ENCODE peak calls at places on chromosomes 13 and 19, in four cellular contexts. L, B, Z and H are unnamed samples.

GRCh38 chr19:56101095-56101494 is 20.0 kb downstream of the ZNF787 start:
- DNase-seq in B (no peak), Z (no peak), L (no peak), H (no peak)

GRCh38 chr13:71774863-71775262 is 92.1 kb downstream of the DACH1 start:
- DNase-seq in Z (no peak), L (no peak), B (no peak), H (no peak)

GRCh38 chr13:30998548-30999140 is 66.2 kb downstream of the TEX26 start:
- DNase-seq in Z (peak), L (no peak), B (no peak), H (peak)

GRCh38 chr19:47511681-47512080 is 3.2 kb downstream of the NAPA start:
- DNase-seq in L (peak), Z (no peak), B (no peak), H (no peak)

GRCh38 chr19:45780146-45780447 is 2.2 kb downstream of the DMPK start:
- DNase-seq in L (no peak), Z (no peak), B (no peak), H (no peak)

GRCh38 chr13:94128430-94128829 is 351.1 kb downstream of the DCT start:
- DNase-seq in L (no peak), Z (no peak), B (peak), H (peak)

GRCh38 chr19:42450314-42450934 is 7.7 kb upstream of the CXCL17 start:
- DNase-seq in Z (peak), L (peak), B (peak), H (peak)

GRCh38 chr13:98443329-98443728 is 133.6 kb downstream of the STK24 start:
- DNase-seq in Z (peak), L (no peak), B (no peak), H (no peak)

DNA sequence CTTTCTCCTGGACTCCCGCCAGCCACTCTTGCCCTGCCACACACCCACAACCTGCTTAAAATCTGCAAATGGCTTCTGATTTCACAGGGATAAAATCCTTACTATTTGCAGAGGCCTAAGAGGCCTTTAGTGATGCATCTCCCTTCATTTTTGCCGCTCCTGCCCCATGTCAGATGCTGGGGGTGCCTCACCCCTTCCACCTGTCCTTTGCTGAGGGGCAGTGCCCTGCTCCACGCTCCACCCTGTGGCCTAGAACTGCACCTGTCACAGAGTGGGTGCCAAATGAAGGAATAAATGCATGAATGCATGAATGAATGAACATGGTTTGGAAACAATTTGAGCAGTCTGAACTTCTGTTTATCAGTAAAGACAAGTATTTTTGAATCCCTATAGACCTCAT is 34.1 kb upstream of the UQCRFS1 start:
- DNase-seq in B (no peak), L (no peak), Z (no peak), H (no peak)
- H3K4me3 ChIP-seq in B (no peak), L (no peak), Z (no peak), H (no peak)

GRCh38 chr19:32489971-32490370 is 84.4 kb downstream of the DPY19L3 start:
- DNase-seq in Z (no peak), L (no peak), B (no peak), H (no peak)
- TF ChIP-seq CTCF in Z (no peak), L (no peak), B (no peak), H (no peak)

DNA sequence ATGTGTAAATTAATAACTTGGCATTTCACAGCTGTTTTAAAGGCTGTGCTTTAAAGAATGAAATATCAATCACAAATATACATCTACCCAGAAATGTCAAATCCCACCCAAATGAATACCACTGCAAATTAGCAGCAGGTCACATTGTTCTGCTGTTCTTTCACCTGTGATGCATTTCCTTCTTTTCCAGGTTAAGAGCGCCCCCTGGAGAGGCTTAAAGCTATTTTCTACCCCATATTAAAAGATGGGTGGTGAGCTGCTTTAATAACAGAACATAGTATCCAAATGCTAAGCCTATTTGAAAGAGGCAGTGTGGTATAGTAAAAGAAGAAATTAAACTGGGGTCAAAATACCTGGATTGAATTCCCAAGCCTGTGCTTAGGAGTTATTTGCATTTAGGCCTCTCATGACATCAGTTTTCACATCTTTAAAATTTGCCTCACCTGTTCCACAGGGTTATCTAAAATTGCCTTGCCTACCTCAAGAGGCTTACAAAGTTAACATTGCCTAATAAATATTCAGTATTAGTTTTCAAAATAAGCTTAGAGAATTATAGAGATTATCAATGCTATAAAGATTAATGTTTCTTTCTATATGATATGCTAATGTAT is 396.9 kb upstream of the SLITRK5 start:
- DNase-seq in L (no peak), Z (no peak), B (no peak), H (no peak)
- H3K27ac ChIP-seq in L (no peak), Z (no peak), B (no peak), H (no peak)

GRCh38 chr13:40148103-40148502 is 492.6 kb downstream of the COG6 start:
- DNase-seq in B (no peak), L (no peak), Z (no peak), H (no peak)
- H3K4me3 ChIP-seq in B (no peak), L (no peak), Z (no peak), H (no peak)

GRCh38 chr13:78317030-78317429 is 286.3 kb downstream of the POU4F1 start:
- DNase-seq in B (no peak), Z (no peak), L (no peak), H (no peak)
- TF ChIP-seq CTCF in B (no peak), Z (no peak), L (peak), H (peak)

GRCh38 chr13:51726446-51727185 is 77.3 kb downstream of the DHRS12 start:
- DNase-seq in L (no peak), Z (peak), B (no peak), H (no peak)
- H3K27ac ChIP-seq in L (no peak), Z (no peak), B (no peak), H (no peak)

GRCh38 chr19:2856457-2857055 is 10.6 kb upstream of the ZNF556 start:
- DNase-seq in B (no peak), Z (no peak), L (no peak), H (no peak)

GRCh38 chr19:2850256-2850925 is 9.1 kb downstream of the ZNF555 start:
- DNase-seq in B (no peak), L (no peak), Z (no peak), H (no peak)

GRCh38 chr19:2853015-2853606 is 11.8 kb downstream of the ZNF555 start:
- DNase-seq in Z (no peak), L (no peak), B (no peak), H (no peak)

GRCh38 chr19:2854849-2855248 is 12.3 kb upstream of the ZNF556 start:
- DNase-seq in Z (no peak), L (no peak), B (no peak), H (no peak)

GRCh38 chr19:2852598-2852997 is 11.3 kb downstream of the ZNF555 start:
- DNase-seq in Z (no peak), B (no peak), L (no peak), H (no peak)
- H3K4me3 ChIP-seq in Z (no peak), B (no peak), L (no peak), H (no peak)

DNA sequence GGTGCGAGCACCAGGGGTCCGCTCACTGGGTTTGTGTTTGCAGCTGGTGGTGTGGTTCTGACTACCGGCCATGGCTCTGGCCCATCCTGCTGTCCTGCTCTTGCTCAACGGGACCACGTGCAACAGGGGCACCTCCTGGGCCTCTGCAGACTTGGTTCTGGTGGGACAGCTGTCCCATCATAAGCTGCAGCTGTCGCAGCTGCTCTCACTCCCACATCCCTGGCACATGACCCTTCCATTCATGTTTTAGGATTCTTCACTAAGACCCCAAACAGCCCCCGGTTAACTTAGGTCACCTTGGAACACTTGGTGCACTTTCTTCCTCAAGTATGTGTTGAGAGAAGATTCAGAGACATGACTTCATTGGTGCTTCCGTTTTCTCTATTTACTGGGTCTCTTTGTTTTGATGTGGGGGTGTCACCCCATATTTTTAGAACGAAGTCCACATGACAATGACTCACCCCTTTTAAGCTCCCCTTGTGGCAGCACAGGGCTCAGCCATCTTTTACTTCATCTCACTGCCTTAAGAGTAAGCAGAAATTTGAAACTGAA is 68.4 kb upstream of the ARHGEF7 start:
- DNase-seq in Z (no peak), B (no peak), L (no peak), H (no peak)
- TF ChIP-seq CTCF in Z (no peak), B (peak), L (peak), H (no peak)

GRCh38 chr13:57825066-57825465 is 193.5 kb downstream of the PCDH17 start:
- DNase-seq in Z (no peak), L (no peak), B (no peak), H (no peak)

GRCh38 chr13:57820924-57821323 is 189.4 kb downstream of the PCDH17 start:
- DNase-seq in Z (no peak), L (no peak), B (no peak), H (no peak)

GRCh38 chr13:57829496-57829895 is 198.0 kb downstream of the PCDH17 start:
- DNase-seq in B (no peak), Z (no peak), L (no peak), H (no peak)

GRCh38 chr13:57823704-57824103 is 192.2 kb downstream of the PCDH17 start:
- DNase-seq in L (no peak), Z (no peak), B (no peak), H (no peak)

DNA sequence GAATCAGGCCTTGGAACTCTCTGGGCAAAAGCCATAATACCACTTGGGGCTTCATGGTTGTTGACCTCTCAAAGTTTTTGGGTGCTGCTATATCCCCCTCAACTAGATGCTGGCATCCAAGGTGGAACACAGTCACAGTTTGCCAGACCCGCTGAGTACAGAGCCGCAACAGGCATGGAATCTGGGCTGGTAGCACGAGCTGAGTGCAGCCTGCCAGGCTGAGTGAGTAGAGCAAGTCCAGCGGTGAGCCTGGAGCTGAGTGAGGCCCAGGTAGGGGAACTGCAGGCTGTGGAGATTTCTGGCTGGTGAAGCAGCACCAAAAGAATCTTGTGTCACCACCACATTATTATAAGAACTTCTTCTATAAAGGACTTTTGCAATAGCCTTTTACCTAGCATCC is 192.6 kb downstream of the PCDH17 start:
- DNase-seq in Z (no peak), B (no peak), L (no peak), H (no peak)
- H3K27ac ChIP-seq in Z (no peak), B (no peak), L (no peak), H (no peak)